ENCODE peak calls at places on chromosomes 3 and 15, in four cellular contexts. One of them, this sample, is unnamed. For H3K9me3, the result is how much of the 10 kb centered on the place peaks cover.

GRCh38 chr3:150830094-150830681 is 67.2 kb upstream of the SIAH2 start:
- DNase-seq in lower lobe of right lung: no peak
- DNase-seq in cardiac muscle cell: peak
- DNase-seq in heart right ventricle: no peak
- DNase-seq in this sample: peak

GRCh38 chr15:78093242-78094020 is 1.1 kb downstream of the SH2D7 start:
- DNase-seq in lower lobe of right lung: no peak
- DNase-seq in cardiac muscle cell: no peak
- DNase-seq in heart right ventricle: no peak
- DNase-seq in this sample: no peak

GRCh38 chr3:123678108-123678511 is 93.3 kb upstream of the HACD2 start:
- DNase-seq in lower lobe of right lung: no peak
- DNase-seq in cardiac muscle cell: no peak
- DNase-seq in heart right ventricle: no peak
- DNase-seq in this sample: no peak

GRCh38 chr3:172317481-172317880 is 130.8 kb downstream of the GHSR start:
- DNase-seq in lower lobe of right lung: no peak
- DNase-seq in cardiac muscle cell: no peak
- DNase-seq in heart right ventricle: no peak
- DNase-seq in this sample: no peak

GRCh38 chr3:30426319-30426993 is 179.9 kb upstream of the TGFBR2 start:
- DNase-seq in lower lobe of right lung: no peak
- DNase-seq in cardiac muscle cell: peak
- DNase-seq in heart right ventricle: peak
- DNase-seq in this sample: no peak

GRCh38 chr3:74590620-74591262 is 23.7 kb downstream of the CNTN3 start:
- DNase-seq in lower lobe of right lung: no peak
- DNase-seq in cardiac muscle cell: no peak
- DNase-seq in heart right ventricle: no peak
- DNase-seq in this sample: no peak

GRCh38 chr15:75985966-75986365 is 26.3 kb downstream of the NRG4 start:
- DNase-seq in lower lobe of right lung: no peak
- DNase-seq in cardiac muscle cell: no peak
- DNase-seq in heart right ventricle: no peak
- DNase-seq in this sample: no peak

GRCh38 chr3:12751548-12751947 is 7.5 kb downstream of the TMEM40 start:
- DNase-seq in lower lobe of right lung: no peak
- DNase-seq in cardiac muscle cell: no peak
- DNase-seq in heart right ventricle: no peak
- DNase-seq in this sample: no peak

GRCh38 chr3:63576826-63577225 is 75.6 kb upstream of the SNTN start:
- DNase-seq in lower lobe of right lung: no peak
- DNase-seq in cardiac muscle cell: no peak
- DNase-seq in heart right ventricle: no peak
- DNase-seq in this sample: peak

GRCh38 chr3:55485208-55485791 is 1.8 kb downstream of the WNT5A start:
- DNase-seq in lower lobe of right lung: peak
- DNase-seq in cardiac muscle cell: peak
- DNase-seq in heart right ventricle: peak
- DNase-seq in this sample: peak

GRCh38 chr3:177554900-177555759 is 357.8 kb upstream of the TBL1XR1 start:
- DNase-seq in lower lobe of right lung: no peak
- DNase-seq in cardiac muscle cell: no peak
- DNase-seq in heart right ventricle: no peak
- DNase-seq in this sample: no peak

GRCh38 chr3:164004205-164004604 is 1074.1 kb downstream of the SI start:
- DNase-seq in lower lobe of right lung: no peak
- DNase-seq in cardiac muscle cell: no peak
- DNase-seq in heart right ventricle: no peak
- DNase-seq in this sample: no peak

GRCh38 chr3:125916376-125916978 is 52.5 kb upstream of the ROPN1B start:
- DNase-seq in lower lobe of right lung: no peak
- DNase-seq in cardiac muscle cell: peak
- DNase-seq in heart right ventricle: no peak
- DNase-seq in this sample: peak

GRCh38 chr3:76245073-76245472 is 459.7 kb upstream of the ZNF717 start:
- DNase-seq in lower lobe of right lung: no peak
- DNase-seq in cardiac muscle cell: no peak
- DNase-seq in heart right ventricle: no peak
- DNase-seq in this sample: no peak

GRCh38 chr3:36992806-36993325 is at the start of gene EPM2AIP1:
- DNase-seq in lower lobe of right lung: peak
- DNase-seq in cardiac muscle cell: peak
- DNase-seq in heart right ventricle: no peak
- DNase-seq in this sample: no peak

GRCh38 chr3:197874064-197874463 is 75.9 kb upstream of the RPL35A start:
- DNase-seq in lower lobe of right lung: no peak
- DNase-seq in cardiac muscle cell: no peak
- DNase-seq in heart right ventricle: no peak
- DNase-seq in this sample: no peak

GRCh38 chr15:41585140-41586047 is 26.4 kb downstream of the TYRO3 start:
- DNase-seq in lower lobe of right lung: peak
- DNase-seq in cardiac muscle cell: peak
- DNase-seq in heart right ventricle: peak
- DNase-seq in this sample: peak

GRCh38 chr3:25257026-25257425 is 171.0 kb upstream of the RARB start:
- DNase-seq in lower lobe of right lung: no peak
- DNase-seq in cardiac muscle cell: no peak
- DNase-seq in heart right ventricle: no peak
- DNase-seq in this sample: no peak

GRCh38 chr3:143063018-143063417 is 56.6 kb upstream of the CHST2 start:
- DNase-seq in lower lobe of right lung: no peak
- DNase-seq in cardiac muscle cell: no peak
- DNase-seq in heart right ventricle: no peak
- DNase-seq in this sample: no peak

GRCh38 chr3:196268270-196269163 is 19.0 kb downstream of the PCYT1A start:
- DNase-seq in lower lobe of right lung: no peak
- DNase-seq in cardiac muscle cell: no peak
- DNase-seq in heart right ventricle: no peak
- DNase-seq in this sample: no peak

GRCh38 chr3:108818404-108818803 is 4.2 kb upstream of the TRAT1 start:
- DNase-seq in lower lobe of right lung: no peak
- DNase-seq in cardiac muscle cell: peak
- DNase-seq in heart right ventricle: no peak
- DNase-seq in this sample: peak

GRCh38 chr3:1103525-1103924 is 10.7 kb downstream of the CNTN6 start:
- DNase-seq in lower lobe of right lung: no peak
- DNase-seq in cardiac muscle cell: no peak
- DNase-seq in heart right ventricle: no peak
- DNase-seq in this sample: no peak

GRCh38 chr3:48997714-48998637 is 7.9 kb downstream of the P4HTM start:
- DNase-seq in lower lobe of right lung: no peak
- DNase-seq in cardiac muscle cell: no peak
- DNase-seq in heart right ventricle: no peak
- DNase-seq in this sample: no peak

GRCh38 chr3:127275287-127275781 is 12.5 kb downstream of the PRR20G start:
- DNase-seq in lower lobe of right lung: no peak
- DNase-seq in cardiac muscle cell: no peak
- DNase-seq in heart right ventricle: no peak
- DNase-seq in this sample: peak

GRCh38 chr15:45168751-45169551 is 18.8 kb downstream of the SHF start:
- DNase-seq in lower lobe of right lung: peak
- DNase-seq in cardiac muscle cell: no peak
- DNase-seq in heart right ventricle: no peak
- DNase-seq in this sample: no peak

GRCh38 chr3:56557815-56558170 is 818 bp downstream of the CCDC66 start:
- DNase-seq in lower lobe of right lung: no peak
- DNase-seq in cardiac muscle cell: peak
- DNase-seq in heart right ventricle: no peak
- DNase-seq in this sample: no peak

GRCh38 chr3:128076783-128077624 is 24.8 kb downstream of the SEC61A1 start:
- DNase-seq in lower lobe of right lung: peak
- DNase-seq in cardiac muscle cell: peak
- DNase-seq in heart right ventricle: no peak
- DNase-seq in this sample: peak

GRCh38 chr3:180804871-180805430 is 107.5 kb upstream of the FXR1 start:
- DNase-seq in lower lobe of right lung: no peak
- DNase-seq in cardiac muscle cell: peak
- DNase-seq in heart right ventricle: peak
- DNase-seq in this sample: no peak

GRCh38 chr3:50267280-50267913 is 1.6 kb upstream of the SEMA3B start:
- DNase-seq in lower lobe of right lung: peak
- DNase-seq in cardiac muscle cell: peak
- DNase-seq in heart right ventricle: peak
- DNase-seq in this sample: peak

GRCh38 chr15:70077436-70077835 is 20.3 kb downstream of the TLE3 start:
- DNase-seq in lower lobe of right lung: no peak
- DNase-seq in cardiac muscle cell: no peak
- DNase-seq in heart right ventricle: no peak
- DNase-seq in this sample: no peak

GRCh38 chr3:189838291-189838690 is 207.1 kb downstream of the TP63 start:
- DNase-seq in lower lobe of right lung: no peak
- DNase-seq in cardiac muscle cell: no peak
- DNase-seq in heart right ventricle: no peak
- DNase-seq in this sample: no peak

GRCh38 chr3:179882322-179882721 is 154.4 kb downstream of the PEX5L start:
- DNase-seq in lower lobe of right lung: no peak
- DNase-seq in cardiac muscle cell: no peak
- DNase-seq in heart right ventricle: no peak
- DNase-seq in this sample: no peak

GRCh38 chr3:142778541-142778940 is 54.7 kb downstream of the TRPC1 start:
- DNase-seq in lower lobe of right lung: no peak
- DNase-seq in cardiac muscle cell: no peak
- DNase-seq in heart right ventricle: no peak
- DNase-seq in this sample: no peak

GRCh38 chr3:71005797-71006321 is 577.7 kb downstream of the FOXP1 start:
- DNase-seq in lower lobe of right lung: no peak
- DNase-seq in cardiac muscle cell: no peak
- DNase-seq in heart right ventricle: no peak
- DNase-seq in this sample: no peak

GRCh38 chr3:60431599-60431958 is 819.7 kb downstream of the FHIT start:
- DNase-seq in lower lobe of right lung: no peak
- DNase-seq in cardiac muscle cell: peak
- DNase-seq in heart right ventricle: no peak
- DNase-seq in this sample: no peak

GRCh38 chr3:84536916-84537315 is 421.9 kb upstream of the CADM2 start:
- DNase-seq in lower lobe of right lung: no peak
- DNase-seq in cardiac muscle cell: no peak
- DNase-seq in heart right ventricle: no peak
- DNase-seq in this sample: no peak

GRCh38 chr3:142029052-142029642 is 120.2 kb downstream of the TFDP2 start:
- DNase-seq in lower lobe of right lung: no peak
- DNase-seq in cardiac muscle cell: no peak
- DNase-seq in heart right ventricle: no peak
- DNase-seq in this sample: no peak

DNA sequence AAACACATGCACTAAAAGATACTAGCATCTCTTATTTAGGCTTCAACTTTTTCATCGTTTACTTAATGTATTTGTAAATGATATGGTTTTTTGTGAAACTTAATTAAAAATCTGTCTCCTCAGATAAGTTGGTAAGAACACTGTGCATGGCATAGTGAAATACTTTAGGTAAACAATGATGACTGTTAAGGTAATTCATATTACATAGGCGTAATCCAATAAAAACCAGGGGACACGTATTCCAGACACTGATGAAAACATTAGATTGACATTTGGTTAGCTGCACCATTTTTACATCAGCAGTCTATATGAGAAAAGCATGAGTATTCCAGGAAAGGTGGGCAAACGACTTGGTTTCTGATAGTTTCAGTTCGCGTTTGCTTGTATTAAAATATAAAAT is 170.0 kb downstream of the MBNL1 start:
- DNase-seq in lower lobe of right lung: no peak
- DNase-seq in cardiac muscle cell: no peak
- DNase-seq in heart right ventricle: no peak
- DNase-seq in this sample: no peak
- H3K27ac ChIP-seq in lower lobe of right lung: no peak
- H3K27ac ChIP-seq in cardiac muscle cell: no peak
- H3K27ac ChIP-seq in heart right ventricle: peak
- H3K27ac ChIP-seq in this sample: no peak

GRCh38 chr15:79919090-79919748 is 22.4 kb upstream of the MTHFS start:
- DNase-seq in lower lobe of right lung: no peak
- DNase-seq in cardiac muscle cell: no peak
- DNase-seq in heart right ventricle: no peak
- DNase-seq in this sample: no peak
- H3K9me3 ChIP-seq in lower lobe of right lung: half or more
- H3K9me3 ChIP-seq in cardiac muscle cell: under half
- H3K9me3 ChIP-seq in heart right ventricle: half or more
- H3K9me3 ChIP-seq in this sample: under half

DNA sequence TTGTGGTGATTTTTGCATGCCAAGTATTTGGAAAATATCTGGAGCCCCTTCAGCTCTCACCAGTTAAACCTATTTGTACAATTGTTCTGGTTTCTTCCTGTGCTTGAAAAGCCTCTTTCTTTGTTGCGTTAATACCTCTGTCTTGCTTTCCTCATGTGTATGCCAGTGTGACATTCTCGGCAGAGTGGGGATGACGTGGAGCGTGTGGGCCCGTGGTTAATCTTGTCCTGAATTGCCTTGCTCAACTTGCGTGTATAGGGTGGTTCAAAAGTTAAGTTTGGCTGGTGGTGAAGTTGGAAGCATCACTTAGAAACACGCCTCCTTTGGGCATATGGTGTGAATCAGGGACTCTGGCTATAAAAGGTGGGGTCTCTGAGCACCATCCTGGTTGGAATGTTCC is 67.1 kb downstream of the IGF1R start:
- DNase-seq in lower lobe of right lung: no peak
- DNase-seq in cardiac muscle cell: no peak
- DNase-seq in heart right ventricle: no peak
- DNase-seq in this sample: no peak
- H3K27ac ChIP-seq in lower lobe of right lung: no peak
- H3K27ac ChIP-seq in cardiac muscle cell: peak
- H3K27ac ChIP-seq in heart right ventricle: peak
- H3K27ac ChIP-seq in this sample: no peak

GRCh38 chr15:25239471-25240345 is 199.1 kb downstream of the UBE3A start:
- DNase-seq in lower lobe of right lung: peak
- DNase-seq in cardiac muscle cell: no peak
- DNase-seq in heart right ventricle: no peak
- DNase-seq in this sample: no peak
- H3K9me3 ChIP-seq in lower lobe of right lung: under half
- H3K9me3 ChIP-seq in cardiac muscle cell: under half
- H3K9me3 ChIP-seq in heart right ventricle: under half
- H3K9me3 ChIP-seq in this sample: under half

DNA sequence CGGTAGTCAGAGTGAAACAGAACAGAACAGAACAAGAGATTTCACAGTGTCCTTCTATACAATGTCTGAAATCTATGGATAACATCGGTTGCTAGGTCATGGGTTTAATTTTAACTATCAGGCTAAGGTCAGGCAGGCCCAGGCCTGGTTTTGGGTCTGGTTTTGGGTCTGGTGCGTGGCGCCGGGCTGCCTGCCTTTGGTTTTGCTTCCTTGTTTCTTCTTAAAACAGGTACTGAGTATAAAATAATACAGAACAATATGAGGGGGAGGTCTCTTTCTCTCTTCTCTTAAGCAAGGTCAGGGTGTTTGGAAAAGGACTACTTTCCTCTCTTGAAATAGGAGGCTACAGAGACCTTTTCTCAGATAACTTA is 1.4 kb downstream of the AEN start:
- DNase-seq in lower lobe of right lung: no peak
- DNase-seq in cardiac muscle cell: no peak
- DNase-seq in heart right ventricle: no peak
- DNase-seq in this sample: no peak
- H3K27ac ChIP-seq in lower lobe of right lung: peak
- H3K27ac ChIP-seq in cardiac muscle cell: no peak
- H3K27ac ChIP-seq in heart right ventricle: peak
- H3K27ac ChIP-seq in this sample: peak